ENCODE peak calls at places on chromosome 4, in four cellular contexts. I is ELF-1, N is uterus, G is stromal cell of bone marrow. O is an unnamed sample.

GRCh38 chr4:138192113-138192512 is 50.0 kb downstream of the SLC7A11 start:
- DNase-seq in I (no peak), N (no peak), G (no peak), O (no peak)

GRCh38 chr4:19309365-19309764 is 942.3 kb upstream of the SLIT2 start:
- DNase-seq in G (peak), N (no peak), I (no peak), O (no peak)

GRCh38 chr4:89123418-89123817 is 12.1 kb downstream of the TIGD2 start:
- DNase-seq in G (no peak), I (no peak), N (no peak), O (no peak)

GRCh38 chr4:143713556-143714289 is 13.2 kb upstream of the FREM3 start:
- DNase-seq in G (no peak), N (no peak), I (peak), O (no peak)

GRCh38 chr4:173169428-173170209 is 1.0 kb downstream of the GALNT7 start:
- DNase-seq in G (no peak), N (peak), I (peak), O (peak)

GRCh38 chr4:6605114-6605513 is 30.1 kb downstream of the MAN2B2 start:
- DNase-seq in N (no peak), G (no peak), I (no peak), O (no peak)

GRCh38 chr4:88033309-88033708 is 25.9 kb downstream of the PKD2 start:
- DNase-seq in G (peak), I (peak), N (peak), O (no peak)

GRCh38 chr4:117326091-117326490 is 240.7 kb upstream of the TRAM1L1 start:
- DNase-seq in G (no peak), N (no peak), I (no peak), O (no peak)

GRCh38 chr4:682490-683172 is 6.3 kb downstream of the SLC49A3 start:
- DNase-seq in G (no peak), I (no peak), N (no peak), O (peak)

GRCh38 chr4:9969526-9970398 is 51.5 kb downstream of the SLC2A9 start:
- DNase-seq in G (no peak), N (no peak), I (no peak), O (no peak)

GRCh38 chr4:186666750-186667149 is 56.9 kb downstream of the FAT1 start:
- DNase-seq in N (no peak), G (no peak), I (no peak), O (no peak)

GRCh38 chr4:140944539-140944938 is 188.4 kb upstream of the TBC1D9 start:
- DNase-seq in N (no peak), G (peak), I (no peak), O (no peak)

GRCh38 chr4:6633091-6633906 is 7.2 kb upstream of the MRFAP1 start:
- DNase-seq in N (no peak), G (no peak), I (peak), O (no peak)

GRCh38 chr4:185634066-185634652 is 98.9 kb upstream of the PDLIM3 start:
- DNase-seq in I (no peak), N (no peak), G (no peak), O (no peak)

O was measured in H9.